ENCODE peak calls at places on chromosome 13, in six cellular contexts. R is heart left ventricle; A is effector memory CD4-positive, alpha-beta T cell; C is body of pancreas; V is lung; D is psoas muscle. P is an unnamed sample. For H3K4me1 and H3K36me3, the result is how much of the 10 kb centered on the place peaks cover.

GRCh38 chr13:50127017-50127725 is 111.9 kb downstream of the KCNRG start:
- DNase-seq in V (no peak), C (peak), R (peak), D (peak), A (peak), P (no peak)

GRCh38 chr13:28763887-28764286 is 45.1 kb upstream of the SLC46A3 start:
- DNase-seq in A (no peak), C (no peak), R (no peak), V (no peak), D (no peak), P (no peak)

GRCh38 chr13:61413572-61413971 is 2.1 kb downstream of the PCDH20 start:
- DNase-seq in D (no peak), A (no peak), R (no peak), C (no peak), V (no peak), P (no peak)

GRCh38 chr13:114096031-114096485 is 36.4 kb downstream of the RASA3 start:
- DNase-seq in V (no peak), A (no peak), D (no peak), R (peak), C (no peak), P (no peak)

GRCh38 chr13:108987488-108987887 is 358.1 kb downstream of the MYO16 start:
- DNase-seq in A (no peak), C (no peak), D (no peak), R (no peak), V (no peak), P (no peak)

GRCh38 chr13:106786006-106786579 is 218.2 kb upstream of the ARGLU1 start:
- DNase-seq in D (no peak), R (no peak), A (no peak), C (no peak), V (no peak), P (no peak)

GRCh38 chr13:44759723-44760360 is 183.7 kb upstream of the TSC22D1 start:
- DNase-seq in V (no peak), D (peak), A (no peak), R (no peak), C (peak), P (no peak)

GRCh38 chr13:25733061-25733491 is 318.7 kb downstream of the SHISA2 start:
- DNase-seq in V (no peak), A (no peak), R (no peak), D (no peak), C (no peak), P (no peak)

GRCh38 chr13:52949744-52950143 is 78.9 kb upstream of the OLFM4 start:
- DNase-seq in R (no peak), C (no peak), V (no peak), D (no peak), A (no peak), P (no peak)

GRCh38 chr13:109336730-109337129 is 449.7 kb downstream of the IRS2 start:
- DNase-seq in D (no peak), C (no peak), A (no peak), R (no peak), V (no peak), P (no peak)

GRCh38 chr13:98842858-98843481 is 90.5 kb upstream of the SLC15A1 start:
- DNase-seq in R (peak), V (peak), A (peak), C (peak), D (peak), P (no peak)

GRCh38 chr13:105232403-105232802 is 1303.1 kb downstream of the EFNB2 start:
- DNase-seq in A (no peak), D (no peak), C (no peak), V (no peak), R (no peak), P (no peak)

GRCh38 chr13:29099781-29100406 is 279.8 kb downstream of the MTUS2 start:
- DNase-seq in V (no peak), C (no peak), D (no peak), R (no peak), A (no peak), P (no peak)

GRCh38 chr13:73364706-73365105 is 305.9 kb downstream of the KLF5 start:
- DNase-seq in D (no peak), R (no peak), V (no peak), A (no peak), C (no peak), P (no peak)

GRCh38 chr13:24253520-24254150 is 55.7 kb upstream of the C1QTNF9 start:
- DNase-seq in R (no peak), V (no peak), D (no peak), A (no peak), C (no peak), P (no peak)

GRCh38 chr13:44918323-44919102 is 70.8 kb downstream of the NUFIP1 start:
- DNase-seq in A (peak), R (peak), D (peak), C (peak), V (peak), P (no peak)

GRCh38 chr13:75250526-75251183 is 231.3 kb downstream of the TBC1D4 start:
- DNase-seq in A (no peak), D (no peak), C (no peak), V (no peak), R (no peak), P (no peak)

GRCh38 chr13:71290963-71291937 is 575.8 kb downstream of the DACH1 start:
- DNase-seq in A (peak), V (no peak), C (peak), R (peak), D (no peak), P (no peak)

GRCh38 chr13:48508001-48508400 is 24.9 kb downstream of the RCBTB2 start:
- DNase-seq in C (no peak), D (no peak), A (no peak), V (no peak), R (no peak), P (no peak)
- H3K4me1 ChIP-seq in C (under half), D (under half), A (under half), V (under half), R (under half), P (half or more)

DNA sequence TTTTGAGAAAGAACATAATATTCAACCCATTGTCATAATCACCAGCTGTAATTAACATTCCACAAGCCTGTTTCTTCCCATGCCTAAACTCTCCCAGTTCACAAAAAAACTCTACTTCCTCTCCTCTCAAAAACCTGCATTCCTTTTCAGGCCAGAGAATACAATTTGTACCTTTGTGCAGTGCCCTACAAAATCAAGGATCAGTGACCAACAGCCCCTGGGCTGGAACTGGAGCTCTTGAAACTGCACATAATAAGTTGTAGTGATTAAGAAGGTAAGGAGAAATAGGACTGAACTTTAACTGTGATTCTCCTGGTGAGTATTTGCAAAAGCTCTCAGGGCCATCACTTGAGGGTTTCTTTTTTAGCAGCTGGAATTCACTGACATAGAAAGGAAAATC is 472.7 kb downstream of the RFC3 start:
- DNase-seq in R (no peak), A (no peak), C (no peak), V (no peak), D (no peak), P (no peak)
- H3K36me3 ChIP-seq in R (under half), A (under half), C (under half), V (under half), D (under half), P (under half)

GRCh38 chr13:30736921-30737320 is 1.6 kb downstream of the ALOX5AP start:
- DNase-seq in D (no peak), C (no peak), A (no peak), R (no peak), V (no peak), P (no peak)

GRCh38 chr13:30738526-30738925 is 3.2 kb downstream of the ALOX5AP start:
- DNase-seq in D (no peak), R (no peak), C (no peak), V (no peak), A (no peak), P (no peak)

GRCh38 chr13:30736461-30736860 is 1.1 kb downstream of the ALOX5AP start:
- DNase-seq in D (no peak), C (no peak), A (no peak), R (no peak), V (no peak), P (no peak)

GRCh38 chr13:30738946-30739528 is 3.7 kb downstream of the ALOX5AP start:
- DNase-seq in V (no peak), C (no peak), R (no peak), A (no peak), D (no peak), P (no peak)

GRCh38 chr13:30737511-30738342 is 2.4 kb downstream of the ALOX5AP start:
- DNase-seq in C (no peak), D (no peak), A (no peak), R (no peak), V (no peak), P (no peak)
- H3K4me1 ChIP-seq in C (under half), D (under half), A (under half), R (under half), V (under half), P (under half)

GRCh38 chr13:47990920-47991466 is 10.1 kb downstream of the SUCLA2 start:
- DNase-seq in D (no peak), C (no peak), A (no peak), R (no peak), V (no peak), P (no peak)
- H3K36me3 ChIP-seq in D (under half), C (under half), A (under half), R (half or more), V (under half), P (under half)

GRCh38 chr13:40622246-40622645 is 44.2 kb downstream of the FOXO1 start:
- DNase-seq in C (no peak), D (no peak), R (no peak), V (no peak), A (no peak), P (no peak)
- H3K4me1 ChIP-seq in C (half or more), D (half or more), R (under half), V (under half), A (under half), P (half or more)

GRCh38 chr13:110505594-110505993 is 55.9 kb downstream of the RAB20 start:
- DNase-seq in V (no peak), A (no peak), D (no peak), C (no peak), R (no peak), P (no peak)

GRCh38 chr13:110506396-110506795 is 55.1 kb downstream of the RAB20 start:
- DNase-seq in V (no peak), A (no peak), D (no peak), R (no peak), C (peak), P (no peak)

GRCh38 chr13:110509478-110509926 is 52.0 kb downstream of the RAB20 start:
- DNase-seq in R (peak), D (no peak), C (no peak), A (no peak), V (no peak), P (no peak)

GRCh38 chr13:110507678-110508381 is 53.7 kb downstream of the RAB20 start:
- DNase-seq in C (peak), V (peak), A (no peak), R (peak), D (no peak), P (no peak)

DNA sequence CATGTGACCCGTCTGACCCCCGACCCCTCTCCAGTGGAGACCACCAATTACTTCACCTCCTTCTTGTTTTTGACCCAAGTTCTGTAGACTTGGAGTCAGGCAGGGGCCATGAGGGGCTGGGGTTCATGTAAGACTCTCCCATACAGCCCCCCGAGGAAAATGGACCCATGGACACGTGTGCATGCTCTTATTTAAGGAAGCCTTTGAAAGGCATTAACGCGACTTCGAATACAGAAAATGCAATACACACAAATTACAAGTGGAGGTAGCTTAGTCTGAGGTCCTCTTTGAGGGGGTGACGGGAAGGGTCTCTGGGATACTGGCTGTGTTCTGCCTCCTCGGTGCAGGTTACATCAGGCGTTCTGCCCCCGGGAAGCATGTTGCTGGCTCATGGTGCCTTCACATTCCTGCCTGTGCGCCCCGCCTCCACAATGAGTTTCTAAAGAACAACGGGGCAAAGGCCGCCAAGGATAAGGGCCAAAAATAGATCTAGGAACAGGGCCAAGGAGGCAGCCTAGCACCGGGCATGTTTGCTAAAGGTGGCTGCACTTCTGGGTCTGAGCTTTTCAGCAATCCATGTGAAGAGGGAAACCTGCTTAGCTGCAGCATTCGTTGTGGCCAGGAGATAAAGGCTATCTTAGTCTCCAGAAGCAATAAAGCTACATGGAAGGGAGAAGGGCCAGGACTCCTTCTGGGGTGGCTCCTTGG is 54.5 kb downstream of the RAB20 start:
- DNase-seq in R (peak), A (no peak), V (peak), D (peak), C (peak), P (no peak)
- H3K36me3 ChIP-seq in R (half or more), A (under half), V (half or more), D (under half), C (under half), P (under half)